ENCODE peak calls at places on chromosomes 1 and 21, in seven cellular contexts. I is neuronal stem cell; J is T-helper 2 cell; L is stimulated activated naive CD4-positive, alpha-beta T cell treated with Interleukin-2 at 50 U/mL for 16 hours; B is HL-60; H is stimulated activated effector memory CD8-positive, alpha-beta T cell treated with anti-CD3 and anti-CD28 coated beads, Interleukin-12 subunit alpha, Interleukin-12 subunit beta, amount 100 ng/mL, for 72 hours; P is left cardiac atrium. Y is an unnamed sample.

GRCh38 chr1:81756872-81757271 is 43.9 kb upstream of the ADGRL2 start:
- DNase-seq in I (no peak), P (no peak), J (no peak), L (no peak), H (no peak), B (no peak), Y (no peak)

GRCh38 chr1:87986154-87986914 is 657.7 kb downstream of the LMO4 start:
- DNase-seq in I (no peak), P (no peak), J (no peak), B (no peak), L (no peak), H (no peak), Y (no peak)

GRCh38 chr1:11337536-11338350 is 64.7 kb downstream of the UBIAD1 start:
- DNase-seq in H (peak), I (peak), J (peak), P (peak), B (peak), L (peak), Y (peak)

GRCh38 chr1:206674745-206675175 is 9.9 kb upstream of the MAPKAPK2 start:
- DNase-seq in I (no peak), H (no peak), J (no peak), P (peak), B (no peak), L (no peak), Y (no peak)

GRCh38 chr1:246329900-246330299 is 177.2 kb downstream of the SMYD3 start:
- DNase-seq in J (no peak), I (no peak), L (no peak), H (peak), B (no peak), P (no peak), Y (no peak)

GRCh38 chr1:245609354-245609753 is 454.6 kb downstream of the KIF26B start:
- DNase-seq in I (no peak), H (no peak), B (no peak), J (no peak), L (no peak), P (no peak), Y (no peak)

GRCh38 chr1:9340864-9341263 is 48.2 kb downstream of the SPSB1 start:
- DNase-seq in H (no peak), I (no peak), L (no peak), P (no peak), B (no peak), J (no peak), Y (no peak)

GRCh38 chr1:3187415-3188149 is 118.6 kb downstream of the PRDM16 start:
- DNase-seq in L (no peak), P (no peak), H (no peak), B (no peak), J (no peak), I (no peak), Y (no peak)

GRCh38 chr1:204589409-204590038 is 73.3 kb downstream of the MDM4 start:
- DNase-seq in B (no peak), P (no peak), L (no peak), H (no peak), I (no peak), J (no peak), Y (no peak)

GRCh38 chr1:5980314-5981008 is 11.8 kb downstream of the NPHP4 start:
- DNase-seq in P (peak), I (peak), J (no peak), H (no peak), B (peak), L (no peak), Y (no peak)

GRCh38 chr1:65687435-65688214 is 105.1 kb upstream of the PDE4B start:
- DNase-seq in L (peak), H (peak), P (peak), J (peak), B (peak), I (peak), Y (peak)

GRCh38 chr1:210200090-210200736 is 32.4 kb upstream of the SERTAD4 start:
- DNase-seq in P (no peak), I (no peak), J (no peak), H (no peak), B (no peak), L (no peak), Y (no peak)

GRCh38 chr1:33140153-33141149 is 41.4 kb downstream of the TRIM62 start:
- DNase-seq in J (no peak), L (no peak), H (no peak), I (no peak), B (no peak), P (no peak), Y (no peak)

GRCh38 chr1:23638188-23638619 is 53.4 kb upstream of the RPL11 start:
- DNase-seq in I (no peak), J (no peak), H (no peak), L (no peak), P (no peak), B (no peak), Y (no peak)

GRCh38 chr1:163163861-163164582 is 38.7 kb downstream of the RGS5 start:
- DNase-seq in L (no peak), B (no peak), H (no peak), I (no peak), P (no peak), J (no peak), Y (no peak)

GRCh38 chr1:21340230-21340564 is 49.9 kb upstream of the ECE1 start:
- DNase-seq in I (no peak), J (no peak), B (no peak), P (peak), H (no peak), L (no peak), Y (no peak)

GRCh38 chr21:43193651-43194302 is 25.0 kb downstream of the CRYAA start:
- DNase-seq in J (no peak), P (peak), L (no peak), B (no peak), H (no peak), I (no peak), Y (no peak)

GRCh38 chr21:41562101-41563000 is 54.4 kb upstream of the TMPRSS2 start:
- DNase-seq in B (no peak), H (no peak), L (no peak), J (no peak), I (no peak), P (no peak), Y (no peak)

GRCh38 chr1:231683439-231684165 is 57.0 kb downstream of the DISC1 start:
- DNase-seq in P (no peak), L (no peak), H (no peak), J (no peak), B (no peak), I (no peak), Y (no peak)

GRCh38 chr1:46724991-46725735 is 6.2 kb upstream of the EFCAB14 start:
- DNase-seq in L (peak), P (peak), I (peak), H (peak), B (peak), J (no peak), Y (peak)

GRCh38 chr1:67060811-67061218 is 6.9 kb upstream of the SLC35D1 start:
- DNase-seq in B (no peak), J (no peak), H (no peak), P (no peak), I (no peak), L (no peak), Y (no peak)

Y was measured in activated CD4-positive, CD25-positive, alpha-beta regulatory T cell treated with anti-CD3 and anti-CD28 coated beads, Interleukin-2, amount 50 U/mL, for 72 hours.